ENCODE peak calls at places on chromosomes 5 and 9, in six cellular contexts. L is left ventricle myocardium inferior, I is tibial nerve, Q is mammary epithelial cell, W is fibroblast of lung, D is adrenal gland. U is an unnamed sample.

GRCh38 chr5:81345411-81346003 is 44.1 kb downstream of the ZCCHC9 start:
- DNase-seq in L (no peak), I (no peak), Q (no peak), W (no peak), D (no peak), U (no peak)

GRCh38 chr5:149546974-149547373 is 4.3 kb downstream of the CSNK1A1 start:
- DNase-seq in L (no peak), I (no peak), Q (peak; percentile 75), W (no peak), D (no peak), U (no peak)

GRCh38 chr5:135569755-135570452 is 8.9 kb downstream of the CXCL14 start:
- DNase-seq in L (no peak), I (no peak), Q (no peak), W (peak; percentile 15), D (no peak), U (no peak)

GRCh38 chr5:102782245-102782872 is 27.3 kb downstream of the PAM start:
- DNase-seq in L (no peak), I (no peak), Q (no peak), W (no peak), D (no peak), U (no peak)

GRCh38 chr5:78269088-78269703 is 25.3 kb downstream of the AP3B1 start:
- DNase-seq in L (no peak), I (no peak), Q (no peak), W (peak; percentile 40), D (no peak), U (no peak)

GRCh38 chr9:91927912-91928510 is 22.0 kb downstream of the ROR2 start:
- DNase-seq in L (no peak), I (no peak), Q (no peak), W (no peak), D (no peak), U (no peak)

GRCh38 chr5:124790895-124791732 is 44.7 kb upstream of the ZNF608 start:
- DNase-seq in L (no peak), I (no peak), Q (peak; percentile 25), W (peak; percentile 42), D (no peak), U (peak; percentile 98)

GRCh38 chr9:75087824-75088645 is at the start of the genes NMRK1 and OSTF1:
- DNase-seq in L (peak; percentile 97), I (peak; percentile 89), Q (peak; percentile 97), W (peak; percentile 96), D (peak; percentile 96), U (peak; percentile 88)

GRCh38 chr5:93189707-93190120 is 391.3 kb downstream of the NR2F1-AS1 start:
- DNase-seq in L (no peak), I (no peak), Q (peak; percentile 98), W (peak; percentile 71), D (no peak), U (peak; percentile 80)

GRCh38 chr5:177988989-177989625 is 6.9 kb downstream of the PROP1 start:
- DNase-seq in L (no peak), I (no peak), Q (no peak), W (no peak), D (no peak), U (no peak)

GRCh38 chr5:72720205-72720604 is 96.3 kb upstream of the TNPO1 start:
- DNase-seq in L (no peak), I (no peak), Q (no peak), W (no peak), D (no peak), U (no peak)

GRCh38 chr9:133199648-133200321 is 9.3 kb downstream of the OBP2B start:
- DNase-seq in L (peak; percentile 36), I (no peak), Q (no peak), W (no peak), D (no peak), U (no peak)

DNA sequence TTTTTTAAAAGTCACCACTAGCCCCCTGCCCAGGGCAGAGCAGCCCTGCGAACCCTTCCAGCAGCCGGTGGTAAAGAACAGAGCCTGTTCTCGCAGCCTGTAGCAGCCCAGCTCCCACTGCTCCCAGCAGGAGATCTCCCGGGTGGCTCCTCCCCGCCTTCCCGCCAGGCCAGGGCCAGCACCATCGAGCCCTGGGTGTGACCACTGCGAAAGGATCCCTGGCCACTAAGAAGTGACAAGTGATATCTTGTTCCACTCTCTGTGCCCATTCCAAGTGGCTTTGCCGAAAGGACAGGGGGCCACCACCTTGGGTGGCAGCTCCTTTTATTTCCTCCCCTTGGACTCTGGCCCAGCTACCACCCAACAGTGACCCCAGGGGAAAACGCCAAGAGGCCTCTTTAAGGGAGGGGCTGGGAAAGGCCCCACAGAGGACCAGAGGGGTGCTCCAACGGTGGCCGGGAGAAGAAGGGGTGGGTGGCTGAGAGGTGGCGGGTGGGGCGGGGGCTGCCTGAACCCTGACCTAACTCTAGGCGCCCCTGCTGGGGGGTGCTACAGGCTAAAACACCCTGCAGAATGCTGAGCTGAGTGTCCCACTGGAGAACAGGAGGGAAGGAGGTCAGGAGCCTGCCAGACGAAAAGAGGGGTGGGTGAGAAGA is 1.6 kb downstream of the NACC2 start:
- DNase-seq in L (no peak), I (no peak), Q (no peak), W (no peak), D (peak; percentile 62), U (no peak)
- H3K4me3 ChIP-seq in L (peak overlapping the region; percentile 95), I (peak overlapping the region; percentile 72), Q (peak overlapping the region; percentile 65), W (peak overlapping the region; percentile 67), D (peak overlapping the region; percentile 92), U (peak overlapping the region; percentile 67)

GRCh38 chr9:81150016-81150625 is 539.2 kb downstream of the TLE1 start:
- DNase-seq in L (no peak), I (no peak), Q (no peak), W (no peak), D (no peak), U (no peak)
- TF ChIP-seq CTCF in L (no peak), I (no peak), Q (no peak), W (no peak), D (no peak), U (no peak)

GRCh38 chr5:39423331-39423751 is 1.4 kb downstream of the DAB2 start:
- DNase-seq in L (peak; percentile 27), I (peak; percentile 39), Q (peak; percentile 4), W (no peak), D (peak; percentile 67), U (no peak)
- H3K4me3 ChIP-seq in L (peak overlapping the region; percentile 73), I (peak overlapping the region; percentile 46), Q (peak overlapping the region; percentile 72), W (peak overlapping the region; percentile 65), D (peak overlapping the region; percentile 76), U (peak overlapping the region; percentile 71)

GRCh38 chr5:26012078-26012477 is 1026.3 kb downstream of the CDH9 start:
- DNase-seq in L (no peak), I (no peak), Q (no peak), W (no peak), D (no peak), U (no peak)

GRCh38 chr5:26003966-26004365 is 1034.4 kb downstream of the CDH9 start:
- DNase-seq in L (no peak), I (no peak), Q (no peak), W (no peak), D (no peak), U (no peak)

DNA sequence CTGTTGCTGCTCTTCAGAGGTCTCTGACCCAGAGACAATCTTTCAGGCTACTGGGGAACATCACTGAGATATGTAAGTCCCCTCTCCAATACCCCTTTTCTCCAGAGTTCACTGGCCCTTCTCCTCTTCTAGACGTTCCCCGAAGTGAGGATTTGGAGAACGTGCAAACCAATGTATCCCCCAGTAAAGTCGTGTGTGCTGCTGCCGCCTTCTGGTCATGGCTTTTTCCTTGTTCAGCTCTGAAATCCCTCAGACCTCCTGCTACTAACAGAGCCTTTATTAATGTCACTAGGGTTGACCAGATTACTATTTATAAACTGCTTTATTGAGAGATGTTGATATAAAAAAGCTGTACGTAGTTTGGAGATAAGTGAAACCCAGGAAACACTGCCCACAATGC is 1028.6 kb downstream of the CDH9 start:
- DNase-seq in L (no peak), I (no peak), Q (no peak), W (no peak), D (peak; percentile 13), U (no peak)
- TF ChIP-seq CTCF in L (no peak), I (peak; percentile 10), Q (no peak), W (no peak), D (peak; percentile 9), U (peak; percentile 32)

GRCh38 chr5:14172149-14172795 is 29.1 kb downstream of the TRIO start:
- DNase-seq in L (no peak), I (no peak), Q (no peak), W (no peak), D (no peak), U (no peak)

GRCh38 chr5:14168793-14169262 is 25.7 kb downstream of the TRIO start:
- DNase-seq in L (no peak), I (no peak), Q (no peak), W (no peak), D (no peak), U (no peak)

GRCh38 chr5:14173419-14174234 is 30.5 kb downstream of the TRIO start:
- DNase-seq in L (no peak), I (no peak), Q (no peak), W (peak; percentile 44), D (no peak), U (no peak)

GRCh38 chr5:14171621-14172020 is 28.5 kb downstream of the TRIO start:
- DNase-seq in L (no peak), I (no peak), Q (no peak), W (peak; percentile 90), D (no peak), U (peak; percentile 41)

DNA sequence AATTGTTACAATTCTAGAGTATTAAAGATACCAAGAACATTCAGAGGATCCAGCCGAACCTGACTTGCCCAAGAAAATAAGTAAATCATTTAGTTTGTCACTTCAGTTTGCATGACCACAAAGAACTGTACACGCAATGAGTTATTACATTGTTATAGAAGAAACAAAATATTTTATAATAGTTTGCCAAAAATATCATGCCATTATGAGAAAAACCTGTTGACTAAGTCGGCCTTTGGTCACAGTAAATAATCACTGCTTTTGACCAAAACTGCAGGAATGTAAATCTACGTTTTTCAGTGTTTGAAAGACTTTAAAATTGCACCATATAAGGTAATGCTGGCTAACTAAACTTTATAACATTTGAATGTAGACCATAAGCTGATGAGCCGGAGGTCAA is 27.9 kb downstream of the TRIO start:
- DNase-seq in L (no peak), I (no peak), Q (no peak), W (peak; percentile 71), D (no peak), U (no peak)
- H3K4me3 ChIP-seq in L (no peak overlapping the region), I (no peak overlapping the region), Q (no peak overlapping the region), W (no peak overlapping the region), D (no peak overlapping the region), U (no peak overlapping the region)

GRCh38 chr9:72843525-72844439 is 109.1 kb downstream of the ALDH1A1 start:
- DNase-seq in L (no peak), I (no peak), Q (peak; percentile 9), W (no peak), D (no peak), U (no peak)
- TF ChIP-seq CTCF in L (no peak), I (no peak), Q (peak; percentile 29), W (no peak), D (no peak), U (peak; percentile 43)